ENCODE peak calls at places on chromosome 22, in four cellular contexts. S is astrocyte of the spinal cord, M is amygdala, A is GM04504. I is an unnamed sample.

GRCh38 chr22:46815896-46816721 is 53.7 kb downstream of the TBC1D22A start:
- DNase-seq in S (peak; percentile 47), M (peak; percentile 32), A (no peak), I (peak; percentile 16)

GRCh38 chr22:28773461-28773867 is 969 bp downstream of the CCDC117 start:
- DNase-seq in S (peak; percentile 52), M (no peak), A (no peak), I (peak; percentile 22)

GRCh38 chr22:48758021-48758561 is 1069.6 kb downstream of the BRD1 start:
- DNase-seq in S (no peak), M (no peak), A (no peak), I (no peak)

GRCh38 chr22:23180893-23181762 is 819 bp downstream of the BCR start:
- DNase-seq in S (no peak), M (no peak), A (no peak), I (no peak)

GRCh38 chr22:40665312-40665711 is 14.0 kb upstream of the MCHR1 start:
- DNase-seq in S (no peak), M (peak; percentile 14), A (no peak), I (no peak)

GRCh38 chr22:41099036-41099435 is 6.6 kb downstream of the EP300 start:
- DNase-seq in S (no peak), M (no peak), A (no peak), I (no peak)

GRCh38 chr22:19453718-19454117 is 6.2 kb upstream of the C22orf39 start:
- DNase-seq in S (no peak), M (no peak), A (no peak), I (no peak)

GRCh38 chr22:24937114-24937513 is 9.4 kb downstream of the LHFPL7 start:
- DNase-seq in S (peak; percentile 20), M (no peak), A (no peak), I (no peak)

GRCh38 chr22:44894321-44894720 is 115.5 kb downstream of the PHF21B start:
- DNase-seq in S (no peak), M (no peak), A (no peak), I (no peak)

GRCh38 chr22:31083377-31083768 is 2.3 kb downstream of the SMTN start:
- DNase-seq in S (no peak), M (no peak), A (no peak), I (no peak)

GRCh38 chr22:29343313-29343805 is 27.9 kb upstream of the RASL10A start:
- DNase-seq in S (peak; percentile 74), M (peak; percentile 53), A (peak; percentile 61), I (no peak)

GRCh38 chr22:49883294-49883640 is 29.6 kb downstream of the ZBED4 start:
- DNase-seq in S (no peak), M (no peak), A (no peak), I (no peak)

GRCh38 chr22:28544431-28544868 is 135.2 kb downstream of the TTC28 start:
- DNase-seq in S (no peak), M (no peak), A (no peak), I (no peak)

GRCh38 chr22:32478994-32479393 is 4.4 kb downstream of the FBXO7 start:
- DNase-seq in S (no peak), M (no peak), A (no peak), I (no peak)

GRCh38 chr22:38696606-38697005 is 4.1 kb downstream of the JOSD1 start:
- DNase-seq in S (peak; percentile 81), M (no peak), A (no peak), I (peak; percentile 56)

GRCh38 chr22:19497245-19497644 is 17.5 kb downstream of the CDC45 start:
- DNase-seq in S (peak; percentile 84), M (no peak), A (no peak), I (no peak)

GRCh38 chr22:31244044-31244942 is 32.2 kb downstream of the LIMK2 start:
- DNase-seq in S (peak; percentile 93), M (no peak), A (peak; percentile 37), I (peak; percentile 61)

GRCh38 chr22:25736378-25737011 is 5.5 kb upstream of the MYO18B start:
- DNase-seq in S (no peak), M (no peak), A (no peak), I (no peak)

GRCh38 chr22:25829808-25830777 is 88.1 kb downstream of the MYO18B start:
- DNase-seq in S (no peak), M (no peak), A (no peak), I (no peak)

GRCh38 chr22:39183991-39184585 is 31.6 kb upstream of the CBX7 start:
- DNase-seq in S (no peak), M (peak; percentile 15), A (no peak), I (no peak)

GRCh38 chr22:16777284-16777924 is 47.8 kb downstream of the XKR3 start:
- DNase-seq in S (no peak), M (no peak), A (no peak), I (no peak)

GRCh38 chr22:39220897-39221850 is 23.6 kb downstream of the PDGFB start:
- DNase-seq in S (no peak), M (no peak), A (no peak), I (no peak)

GRCh38 chr22:39457047-39457545 is 284 bp downstream of the MGAT3 start:
- DNase-seq in S (no peak), M (no peak), A (no peak), I (no peak)

GRCh38 chr22:49331223-49331815 is 496.4 kb downstream of the BRD1 start:
- DNase-seq in S (no peak), M (no peak), A (no peak), I (no peak)

GRCh38 chr22:22368516-22368915 is 123.9 kb downstream of the VPREB1 start:
- DNase-seq in S (no peak), M (no peak), A (no peak), I (no peak)

GRCh38 chr22:19663821-19664325 is 50.4 kb upstream of the SEPTIN5 start:
- DNase-seq in S (peak; percentile 78), M (peak; percentile 21), A (peak; percentile 14), I (no peak)

GRCh38 chr22:32985899-32986772 is 72.0 kb downstream of the SYN3 start:
- DNase-seq in S (peak; percentile 68), M (peak; percentile 49), A (peak; percentile 63), I (peak; percentile 67)

GRCh38 chr22:29733362-29734322 is 13.8 kb downstream of the CABP7 start:
- DNase-seq in S (no peak), M (no peak), A (no peak), I (no peak)

GRCh38 chr22:43698403-43698802 is 113.7 kb downstream of the EFCAB6 start:
- DNase-seq in S (no peak), M (no peak), A (no peak), I (no peak)

GRCh38 chr22:47626428-47627390 is 864.3 kb downstream of the TBC1D22A start:
- DNase-seq in S (no peak), M (no peak), A (no peak), I (no peak)

I was measured in amniotic stem cell.